ENCODE peak calls at places on chromosomes 3 and 15, in five cellular contexts. I is hypothalamus; Q is left kidney; F is neural progenitor cell; D is naive thymus-derived CD4-positive, alpha-beta T cell. Y is an unnamed sample.

GRCh38 chr3:112437146-112438022 is 61.9 kb downstream of the BTLA start:
- DNase-seq in I (no peak), Q (peak; percentile 6), F (peak; percentile 4), D (peak; percentile 10), Y (no peak)

GRCh38 chr15:99704444-99704838 is 28.8 kb downstream of the LYSMD4 start:
- DNase-seq in I (no peak), Q (peak; percentile 92), F (peak; percentile 89), D (peak; percentile 76), Y (peak; percentile 90)

GRCh38 chr3:12964713-12965612 is 108.3 kb downstream of the IQSEC1 start:
- DNase-seq in I (no peak), Q (no peak), F (no peak), D (no peak), Y (no peak)

GRCh38 chr3:127458698-127459097 is 131.8 kb downstream of the TPRA1 start:
- DNase-seq in I (peak; percentile 5), Q (peak; percentile 95), F (peak; percentile 95), D (no peak), Y (no peak)

GRCh38 chr3:46997453-46998091 is 18.1 kb downstream of the NBEAL2 start:
- DNase-seq in I (no peak), Q (no peak), F (no peak), D (no peak), Y (no peak)

GRCh38 chr3:141303481-141304223 is 64.7 kb upstream of the ZBTB38 start:
- DNase-seq in I (no peak), Q (peak; percentile 90), F (peak; percentile 74), D (peak; percentile 71), Y (peak; percentile 66)

GRCh38 chr15:68640791-68641331 is 62.1 kb downstream of the CORO2B start:
- DNase-seq in I (no peak), Q (no peak), F (no peak), D (no peak), Y (no peak)

GRCh38 chr3:143786229-143787199 is 61.8 kb downstream of the SLC9A9 start:
- DNase-seq in I (no peak), Q (peak; percentile 22), F (no peak), D (no peak), Y (peak; percentile 26)

GRCh38 chr3:10444511-10444910 is 60.9 kb downstream of the ATP2B2 start:
- DNase-seq in I (no peak), Q (no peak), F (no peak), D (no peak), Y (no peak)

GRCh38 chr3:5787863-5788488 is 600.5 kb downstream of the EDEM1 start:
- DNase-seq in I (no peak), Q (peak; percentile 81), F (peak; percentile 57), D (no peak), Y (peak; percentile 43)

GRCh38 chr3:194688207-194688711 is 2.6 kb downstream of the FAM43A start:
- DNase-seq in I (no peak), Q (peak; percentile 57), F (peak; percentile 49), D (no peak), Y (no peak)

GRCh38 chr3:138670409-138670808 is 61.8 kb downstream of the FAIM start:
- DNase-seq in I (no peak), Q (no peak), F (no peak), D (no peak), Y (no peak)

GRCh38 chr3:68876112-68876713 is 56.1 kb downstream of the TAFA4 start:
- DNase-seq in I (no peak), Q (peak; percentile 81), F (peak; percentile 67), D (peak; percentile 50), Y (peak; percentile 1)

GRCh38 chr3:129599607-129600006 is 6.9 kb downstream of the PLXND1 start:
- DNase-seq in I (no peak), Q (peak; percentile 44), F (peak; percentile 57), D (no peak), Y (no peak)

GRCh38 chr3:89571707-89572106 is 464.3 kb downstream of the EPHA3 start:
- DNase-seq in I (no peak), Q (peak; percentile 18), F (no peak), D (no peak), Y (no peak)

GRCh38 chr3:187587012-187587544 is 83.1 kb downstream of the SST start:
- DNase-seq in I (no peak), Q (no peak), F (no peak), D (no peak), Y (no peak)

GRCh38 chr3:71112576-71112975 is 471.0 kb downstream of the FOXP1 start:
- DNase-seq in I (no peak), Q (no peak), F (no peak), D (no peak), Y (no peak)